ENCODE peak calls at places on chromosomes 7 and 10, in four cellular contexts. One of them, this sample, is unnamed.

GRCh38 chr7:1848911-1849311 is 178.8 kb downstream of the ELFN1 start:
- DNase-seq in GM23338: no peak
- DNase-seq in endothelial cell: no peak
- DNase-seq in nucleus accumbens: no peak
- DNase-seq in this sample: no peak

GRCh38 chr10:45673074-45673628 is 579 bp upstream of the ZFAND4 start:
- DNase-seq in endothelial cell: no peak
- DNase-seq in GM23338: peak
- DNase-seq in nucleus accumbens: no peak
- DNase-seq in this sample: no peak

GRCh38 chr7:132764762-132765161 is 188.5 kb upstream of the PLXNA4 start:
- DNase-seq in nucleus accumbens: no peak
- DNase-seq in endothelial cell: no peak
- DNase-seq in GM23338: no peak
- DNase-seq in this sample: no peak

GRCh38 chr10:58802047-58802446 is 289.4 kb downstream of the BICC1 start:
- DNase-seq in endothelial cell: no peak
- DNase-seq in nucleus accumbens: no peak
- DNase-seq in GM23338: peak
- DNase-seq in this sample: no peak

GRCh38 chr7:149825567-149826343 is 12.4 kb upstream of the ZNF862 start:
- DNase-seq in endothelial cell: no peak
- DNase-seq in GM23338: no peak
- DNase-seq in nucleus accumbens: no peak
- DNase-seq in this sample: no peak

GRCh38 chr7:117085769-117086463 is 132.6 kb downstream of the ST7 start:
- DNase-seq in GM23338: no peak
- DNase-seq in endothelial cell: no peak
- DNase-seq in nucleus accumbens: no peak
- DNase-seq in this sample: no peak

GRCh38 chr10:61847640-61848039 is 53.9 kb upstream of the ARID5B start:
- DNase-seq in endothelial cell: no peak
- DNase-seq in GM23338: no peak
- DNase-seq in nucleus accumbens: no peak
- DNase-seq in this sample: no peak

GRCh38 chr7:30422922-30423321 is 55.7 kb downstream of the NOD1 start:
- DNase-seq in endothelial cell: no peak
- DNase-seq in nucleus accumbens: no peak
- DNase-seq in GM23338: no peak
- DNase-seq in this sample: no peak

GRCh38 chr10:11553773-11554381 is 57.6 kb downstream of the USP6NL start:
- DNase-seq in endothelial cell: no peak
- DNase-seq in nucleus accumbens: no peak
- DNase-seq in GM23338: no peak
- DNase-seq in this sample: no peak

GRCh38 chr7:157401567-157402387 is 65.0 kb downstream of the DNAJB6 start:
- DNase-seq in GM23338: no peak
- DNase-seq in nucleus accumbens: no peak
- DNase-seq in endothelial cell: no peak
- DNase-seq in this sample: no peak